ENCODE peak calls at places on chromosome 22, in five cellular contexts. One of them, this sample, is unnamed.

GRCh38 chr22:24175160-24175808 is 6.0 kb upstream of the SUSD2 start:
- DNase-seq in KBM-7: peak; percentile 62
- DNase-seq in stimulated activated CD4-positive, alpha-beta T cell treated with anti-CD3 and anti-CD28 coated beads, Interleukin-2, amount 100 ng/mL, for 48 hours: peak; percentile 53
- DNase-seq in hippocampal formation: peak; percentile 59
- DNase-seq in frontal cortex: peak; percentile 61
- DNase-seq in this sample: peak; percentile 82

GRCh38 chr22:41699264-41700104 is at the start of gene MEI1:
- DNase-seq in KBM-7: no peak
- DNase-seq in stimulated activated CD4-positive, alpha-beta T cell treated with anti-CD3 and anti-CD28 coated beads, Interleukin-2, amount 100 ng/mL, for 48 hours: peak; percentile 89
- DNase-seq in hippocampal formation: peak; percentile 79
- DNase-seq in frontal cortex: peak; percentile 85
- DNase-seq in this sample: peak; percentile 63

GRCh38 chr22:36299295-36299694 is 46.4 kb downstream of the APOL1 start:
- DNase-seq in KBM-7: no peak
- DNase-seq in stimulated activated CD4-positive, alpha-beta T cell treated with anti-CD3 and anti-CD28 coated beads, Interleukin-2, amount 100 ng/mL, for 48 hours: no peak
- DNase-seq in hippocampal formation: no peak
- DNase-seq in frontal cortex: no peak
- DNase-seq in this sample: no peak

GRCh38 chr22:20155330-20156041 is 4.6 kb upstream of the CCDC188 start:
- DNase-seq in KBM-7: peak; percentile 72
- DNase-seq in stimulated activated CD4-positive, alpha-beta T cell treated with anti-CD3 and anti-CD28 coated beads, Interleukin-2, amount 100 ng/mL, for 48 hours: no peak
- DNase-seq in hippocampal formation: peak; percentile 62
- DNase-seq in frontal cortex: peak; percentile 81
- DNase-seq in this sample: peak; percentile 78

GRCh38 chr22:20139391-20140106 is 7.9 kb downstream of the ZDHHC8 start:
- DNase-seq in KBM-7: no peak
- DNase-seq in stimulated activated CD4-positive, alpha-beta T cell treated with anti-CD3 and anti-CD28 coated beads, Interleukin-2, amount 100 ng/mL, for 48 hours: no peak
- DNase-seq in hippocampal formation: no peak
- DNase-seq in frontal cortex: no peak
- DNase-seq in this sample: no peak

GRCh38 chr22:39437836-39438704 is 18.7 kb upstream of the MGAT3 start:
- DNase-seq in KBM-7: no peak
- DNase-seq in stimulated activated CD4-positive, alpha-beta T cell treated with anti-CD3 and anti-CD28 coated beads, Interleukin-2, amount 100 ng/mL, for 48 hours: no peak
- DNase-seq in hippocampal formation: no peak
- DNase-seq in frontal cortex: no peak
- DNase-seq in this sample: no peak

GRCh38 chr22:48885271-48885918 is 942.3 kb downstream of the BRD1 start:
- DNase-seq in KBM-7: no peak
- DNase-seq in stimulated activated CD4-positive, alpha-beta T cell treated with anti-CD3 and anti-CD28 coated beads, Interleukin-2, amount 100 ng/mL, for 48 hours: no peak
- DNase-seq in hippocampal formation: no peak
- DNase-seq in frontal cortex: no peak
- DNase-seq in this sample: no peak

GRCh38 chr22:38465673-38466490 is 2.0 kb upstream of the KDELR3 start:
- DNase-seq in KBM-7: no peak
- DNase-seq in stimulated activated CD4-positive, alpha-beta T cell treated with anti-CD3 and anti-CD28 coated beads, Interleukin-2, amount 100 ng/mL, for 48 hours: no peak
- DNase-seq in hippocampal formation: no peak
- DNase-seq in frontal cortex: no peak
- DNase-seq in this sample: no peak

This sample was measured in EH.